ENCODE peak calls at places on chromosomes 7 and 10, in six cellular contexts. K is midbrain; D is activated CD8-positive, alpha-beta T cell treated with anti-CD3 and anti-CD28 coated beads for 36 hours; B is H9; M is fibroblast of lung; Q is EL. Y is an unnamed sample.

GRCh38 chr10:34235164-34235832 is 579.8 kb downstream of the PARD3 start:
- DNase-seq in K (no peak), D (no peak), B (no peak), M (peak), Q (peak), Y (no peak)

GRCh38 chr10:110495731-110496552 is 1.8 kb upstream of the DUSP5 start:
- DNase-seq in K (no peak), D (peak), B (peak), M (peak), Q (peak), Y (peak)

GRCh38 chr7:1466524-1467271 is 7.4 kb upstream of the MICALL2 start:
- DNase-seq in K (peak), D (no peak), B (peak), M (peak), Q (peak), Y (peak)

GRCh38 chr10:114647545-114648138 is 10.4 kb downstream of the ABLIM1 start:
- DNase-seq in K (no peak), D (no peak), B (no peak), M (no peak), Q (peak), Y (peak)

GRCh38 chr10:31136951-31137885 is 105.6 kb upstream of the ZNF438 start:
- DNase-seq in K (no peak), D (no peak), B (no peak), M (peak), Q (peak), Y (no peak)

GRCh38 chr7:40356312-40356711 is 221.5 kb downstream of the SUGCT start:
- DNase-seq in K (no peak), D (no peak), B (no peak), M (peak), Q (no peak), Y (peak)

GRCh38 chr7:27339478-27339877 is 96.9 kb downstream of the EVX1 start:
- DNase-seq in K (no peak), D (no peak), B (no peak), M (no peak), Q (peak), Y (no peak)

GRCh38 chr7:155996718-155997059 is 184.4 kb upstream of the SHH start:
- DNase-seq in K (no peak), D (no peak), B (no peak), M (no peak), Q (no peak), Y (no peak)

GRCh38 chr7:151178236-151178635 is 8.8 kb downstream of the ASB10 start:
- DNase-seq in K (no peak), D (no peak), B (peak), M (no peak), Q (no peak), Y (no peak)

GRCh38 chr10:75600833-75601232 is 169.4 kb downstream of the LRMDA start:
- DNase-seq in K (no peak), D (no peak), B (no peak), M (no peak), Q (no peak), Y (no peak)

GRCh38 chr10:97612386-97612785 is 20.9 kb downstream of the MORN4 start:
- DNase-seq in K (peak), D (no peak), B (peak), M (peak), Q (peak), Y (peak)

GRCh38 chr7:98640375-98640774 is 23.3 kb downstream of the NPTX2 start:
- DNase-seq in K (no peak), D (no peak), B (no peak), M (no peak), Q (no peak), Y (no peak)

GRCh38 chr7:111437736-111438135 is 124.6 kb downstream of the IMMP2L start:
- DNase-seq in K (no peak), D (no peak), B (no peak), M (no peak), Q (no peak), Y (no peak)

GRCh38 chr10:93124580-93125318 is 51.1 kb downstream of the CYP26A1 start:
- DNase-seq in K (no peak), D (no peak), B (no peak), M (no peak), Q (no peak), Y (no peak)

GRCh38 chr7:81767883-81768282 is 2.0 kb downstream of the HGF start:
- DNase-seq in K (no peak), D (no peak), B (no peak), M (peak), Q (no peak), Y (peak)

GRCh38 chr10:131617113-131617877 is 283.5 kb upstream of the PPP2R2D start:
- DNase-seq in K (no peak), D (no peak), B (no peak), M (no peak), Q (no peak), Y (no peak)

GRCh38 chr10:7593068-7593467 is 73.7 kb downstream of the ITIH5 start:
- DNase-seq in K (peak), D (no peak), B (no peak), M (peak), Q (no peak), Y (peak)

GRCh38 chr10:126661841-126662520 is 8.5 kb downstream of the C10orf90 start:
- DNase-seq in K (no peak), D (no peak), B (no peak), M (peak), Q (peak), Y (peak)

GRCh38 chr7:136030867-136031318 is 53.7 kb upstream of the MTPN start:
- DNase-seq in K (no peak), D (peak), B (no peak), M (no peak), Q (no peak), Y (no peak)

GRCh38 chr7:7713730-7714129 is 4.7 kb downstream of the RPA3 start:
- DNase-seq in K (no peak), D (no peak), B (no peak), M (no peak), Q (no peak), Y (no peak)

GRCh38 chr10:636769-637168 is 52.7 kb downstream of the DIP2C start:
- DNase-seq in K (no peak), D (no peak), B (no peak), M (no peak), Q (no peak), Y (no peak)

GRCh38 chr10:22573820-22574569 is 140.4 kb downstream of the PIP4K2A start:
- DNase-seq in K (no peak), D (peak), B (no peak), M (peak), Q (peak), Y (peak)

GRCh38 chr10:131113892-131114291 is 197.6 kb downstream of the TCERG1L start:
- DNase-seq in K (no peak), D (no peak), B (no peak), M (no peak), Q (no peak), Y (no peak)

GRCh38 chr7:24786941-24787340 is 29.7 kb upstream of the GSDME start:
- DNase-seq in K (peak), D (peak), B (no peak), M (peak), Q (peak), Y (peak)

GRCh38 chr10:113226404-113226803 is 276.4 kb downstream of the TCF7L2 start:
- DNase-seq in K (no peak), D (peak), B (no peak), M (no peak), Q (no peak), Y (no peak)

GRCh38 chr7:143025331-143025730 is 1.6 kb downstream of the OR9A2 start:
- DNase-seq in K (no peak), D (no peak), B (no peak), M (no peak), Q (no peak), Y (no peak)